ENCODE peak calls at places on chromosomes 6 and 20, in four cellular contexts. I is fibroblast of mammary gland; N is activated naive CD4-positive, alpha-beta T cell; M is mammary epithelial cell. R is an unnamed sample.

GRCh38 chr6:138485005-138485545 is 14.2 kb downstream of the NHSL1 start:
- DNase-seq in I (peak), N (no peak), M (no peak), R (no peak)

GRCh38 chr6:44289726-44290125 is 19.5 kb downstream of the TMEM151B start:
- DNase-seq in I (no peak), N (no peak), M (no peak), R (no peak)

GRCh38 chr6:129635396-129636164 is 74.4 kb downstream of the ARHGAP18 start:
- DNase-seq in I (peak), N (no peak), M (no peak), R (peak)

GRCh38 chr6:72218125-72218524 is 331.8 kb downstream of the RIMS1 start:
- DNase-seq in I (peak), N (no peak), M (peak), R (no peak)

GRCh38 chr6:40912158-40912946 is 126.7 kb downstream of the UNC5CL start:
- DNase-seq in I (peak), N (no peak), M (peak), R (no peak)

GRCh38 chr6:124389127-124389526 is 573.1 kb upstream of the RNF217 start:
- DNase-seq in I (no peak), N (no peak), M (no peak), R (no peak)

GRCh38 chr6:161076211-161076677 is 84.7 kb downstream of the MAP3K4 start:
- DNase-seq in I (no peak), N (no peak), M (no peak), R (no peak)

GRCh38 chr20:64206619-64207018 is 42.4 kb downstream of the MYT1 start:
- DNase-seq in I (no peak), N (no peak), M (no peak), R (no peak)

GRCh38 chr6:170202416-170203135 is 88.3 kb downstream of the DLL1 start:
- DNase-seq in I (no peak), N (no peak), M (no peak), R (no peak)

GRCh38 chr6:153162646-153163045 is 31.6 kb upstream of the RGS17 start:
- DNase-seq in I (no peak), N (no peak), M (no peak), R (no peak)

GRCh38 chr6:27161946-27162603 is 85.4 kb upstream of the PRSS16 start:
- DNase-seq in I (peak), N (no peak), M (peak), R (peak)

GRCh38 chr6:159106627-159107241 is 61.9 kb upstream of the TAGAP start:
- DNase-seq in I (peak), N (peak), M (peak), R (no peak)

GRCh38 chr6:41706876-41707564 is 28.4 kb downstream of the TFEB start:
- DNase-seq in I (peak), N (no peak), M (peak), R (no peak)

GRCh38 chr20:25176184-25176583 is 19.3 kb upstream of the ENTPD6 start:
- DNase-seq in I (no peak), N (no peak), M (no peak), R (no peak)

GRCh38 chr20:45752747-45753146 is 30.6 kb downstream of the SPINT4 start:
- DNase-seq in I (peak), N (no peak), M (peak), R (no peak)

GRCh38 chr20:57434390-57434700 is 43.1 kb downstream of the RBM38 start:
- DNase-seq in I (no peak), N (no peak), M (no peak), R (no peak)

GRCh38 chr6:21738180-21739094 is 144.9 kb downstream of the SOX4 start:
- DNase-seq in I (no peak), N (no peak), M (no peak), R (no peak)

GRCh38 chr6:28977351-28978136 is 27.6 kb downstream of the ZNF311 start:
- DNase-seq in I (peak), N (no peak), M (peak), R (no peak)